ENCODE peak calls at places on chromosomes 2 and 18, in ten cellular contexts. M is Peyer's patch; S is lower lobe of right lung; G is left ventricle myocardium inferior; B is H9; U is colonic mucosa; X is IMR-90; O is thyroid gland; R is CD4-positive, alpha-beta T cell; A is small intestine. I is an unnamed sample.
A peak's percentile ranks its signal among the peaks of the same experiment; 100 is the strongest.

GRCh38 chr18:8933714-8934284 is 168.7 kb upstream of the NDUFV2 start:
- DNase-seq in M (no peak), S (no peak), G (no peak), B (no peak), U (peak; percentile 25), X (peak; percentile 49), O (no peak), R (no peak), A (peak; percentile 20), I (no peak)

GRCh38 chr2:30145826-30146336 is 926 bp upstream of the YPEL5 start:
- DNase-seq in M (no peak), S (no peak), G (no peak), B (no peak), U (no peak), X (no peak), O (no peak), R (no peak), A (no peak), I (no peak)

GRCh38 chr2:23312996-23313606 is 71.9 kb upstream of the KLHL29 start:
- DNase-seq in M (no peak), S (no peak), G (no peak), B (peak; percentile 82), U (no peak), X (no peak), O (no peak), R (no peak), A (no peak), I (no peak)

GRCh38 chr2:201130524-201131186 is 14.7 kb downstream of the CFLAR start:
- DNase-seq in M (no peak), S (no peak), G (no peak), B (no peak), U (no peak), X (peak; percentile 91), O (no peak), R (no peak), A (no peak), I (no peak)

GRCh38 chr2:127175821-127176354 is 44.2 kb downstream of the CYP27C1 start:
- DNase-seq in M (no peak), S (no peak), G (no peak), B (no peak), U (peak; percentile 30), X (peak; percentile 82), O (no peak), R (no peak), A (no peak), I (no peak)

GRCh38 chr2:164717000-164717597 is 95.8 kb upstream of the GRB14 start:
- DNase-seq in M (no peak), S (no peak), G (no peak), B (no peak), U (no peak), X (peak; percentile 35), O (no peak), R (no peak), A (peak; percentile 23), I (no peak)

GRCh38 chr2:191740016-191740419 is 62.1 kb downstream of the NABP1 start:
- DNase-seq in M (no peak), S (no peak), G (no peak), B (no peak), U (no peak), X (no peak), O (no peak), R (peak; percentile 8), A (no peak), I (peak; percentile 33)

GRCh38 chr2:102291221-102292075 is 19.9 kb upstream of the IL1RL1 start:
- DNase-seq in M (no peak), S (peak; percentile 60), G (peak; percentile 25), B (no peak), U (no peak), X (no peak), O (peak; percentile 79), R (no peak), A (no peak), I (no peak)

GRCh38 chr2:170711774-170712652 is 3.1 kb upstream of the SP5 start:
- DNase-seq in M (no peak), S (no peak), G (no peak), B (peak; percentile 86), U (peak; percentile 17), X (no peak), O (no peak), R (no peak), A (peak; percentile 28), I (no peak)

GRCh38 chr2:170712653-170713279 is 2.4 kb upstream of the SP5 start:
- DNase-seq in M (no peak), S (no peak), G (no peak), B (no peak), U (no peak), X (no peak), O (no peak), R (no peak), A (no peak), I (no peak)

GRCh38 chr2:170710609-170710979 is 4.5 kb upstream of the SP5 start:
- DNase-seq in M (no peak), S (no peak), G (no peak), B (no peak), U (no peak), X (no peak), O (no peak), R (no peak), A (no peak), I (no peak)

GRCh38 chr2:170713280-170714155 is 1.6 kb upstream of the SP5 start:
- DNase-seq in M (no peak), S (no peak), G (no peak), B (peak; percentile 50), U (peak; percentile 20), X (no peak), O (no peak), R (no peak), A (peak; percentile 30), I (no peak)

GRCh38 chr2:170711196-170711773 is 3.9 kb upstream of the SP5 start:
- DNase-seq in M (no peak), S (no peak), G (no peak), B (no peak), U (no peak), X (no peak), O (no peak), R (no peak), A (no peak), I (no peak)
- H3K9me3 ChIP-seq in M (no peaks in the 10 kb centered on the region), S (no peaks in the 10 kb centered on the region), G (no peaks in the 10 kb centered on the region), B (no peaks in the 10 kb centered on the region), U (no peaks in the 10 kb centered on the region), X (peaks cover 4% of the 10 kb centered on the region), O (no peaks in the 10 kb centered on the region), R (no peaks in the 10 kb centered on the region), A (no peaks in the 10 kb centered on the region), I (no peaks in the 10 kb centered on the region)

GRCh38 chr18:76234559-76234958 is 260.5 kb downstream of the ZNF516 start:
- DNase-seq in M (no peak), S (no peak), G (no peak), B (no peak), U (no peak), X (no peak), O (no peak), R (no peak), A (no peak), I (no peak)
- H3K9me3 ChIP-seq in M (no peaks in the 10 kb centered on the region), S (no peaks in the 10 kb centered on the region), G (peaks cover 18% of the 10 kb centered on the region), B (no peaks in the 10 kb centered on the region), U (no peaks in the 10 kb centered on the region), X (peaks cover 2% of the 10 kb centered on the region), O (no peaks in the 10 kb centered on the region), R (no peaks in the 10 kb centered on the region), A (no peaks in the 10 kb centered on the region), I (no peaks in the 10 kb centered on the region)

DNA sequence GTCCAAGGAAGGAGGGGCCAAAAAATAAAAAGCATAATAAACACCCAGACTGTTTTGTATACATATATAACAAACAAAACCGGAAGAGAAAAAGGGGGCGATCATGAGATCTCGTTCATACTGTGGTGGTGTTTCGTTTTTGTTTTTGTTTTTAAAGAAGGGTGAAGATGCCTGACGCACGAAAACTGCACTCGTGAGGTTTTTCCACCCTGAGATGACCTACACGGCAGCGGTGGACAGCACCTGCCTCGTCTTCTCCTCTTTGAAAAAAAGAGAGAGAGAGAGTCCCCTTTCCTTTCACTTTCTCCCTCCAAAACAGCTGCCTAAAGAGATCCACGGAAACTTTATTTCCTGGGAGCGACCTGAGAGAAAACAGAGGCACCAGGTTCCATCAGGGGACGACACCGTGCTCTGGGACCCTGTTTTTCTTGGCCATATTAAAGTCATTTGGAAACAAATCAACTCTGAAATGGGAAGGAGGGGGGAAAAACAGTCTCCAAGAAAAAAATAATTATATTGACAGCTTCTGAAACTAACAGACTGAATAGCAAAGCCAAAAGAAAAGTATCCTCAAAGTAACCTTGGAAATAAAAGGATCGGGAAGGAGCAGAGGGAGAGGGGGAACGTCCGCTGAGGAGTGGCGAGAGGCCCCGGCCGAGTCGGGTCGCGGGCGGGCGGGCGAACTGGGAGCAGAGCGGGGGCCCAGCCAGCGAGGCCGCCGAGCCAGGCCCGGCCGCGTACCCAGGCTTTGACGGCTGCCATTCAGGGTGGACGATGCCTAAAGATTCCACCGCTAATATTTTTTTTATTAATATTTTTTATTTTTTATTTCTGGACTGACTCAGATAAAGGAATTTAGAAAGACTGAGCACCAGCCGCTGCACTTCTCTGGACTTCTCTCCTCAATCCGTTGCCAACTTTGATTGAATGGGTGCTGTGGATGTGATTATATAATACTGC is 3.6 kb downstream of the POU3F3 start:
- DNase-seq in M (no peak), S (no peak), G (no peak), B (peak; percentile 51), U (no peak), X (no peak), O (no peak), R (no peak), A (peak; percentile 15), I (no peak)
- H3K9me3 ChIP-seq in M (no peaks in the 10 kb centered on the region), S (no peaks in the 10 kb centered on the region), G (no peaks in the 10 kb centered on the region), B (no peaks in the 10 kb centered on the region), U (no peaks in the 10 kb centered on the region), X (peaks cover 9% of the 10 kb centered on the region), O (no peaks in the 10 kb centered on the region), R (peaks cover 13% of the 10 kb centered on the region), A (no peaks in the 10 kb centered on the region), I (peaks cover 3% of the 10 kb centered on the region)

GRCh38 chr18:78912862-78913261 is 66.8 kb upstream of the SALL3 start:
- DNase-seq in M (no peak), S (no peak), G (no peak), B (peak; percentile 22), U (no peak), X (no peak), O (no peak), R (no peak), A (no peak), I (no peak)

GRCh38 chr18:78914586-78914935 is 65.1 kb upstream of the SALL3 start:
- DNase-seq in M (no peak), S (no peak), G (no peak), B (no peak), U (no peak), X (no peak), O (no peak), R (no peak), A (no peak), I (no peak)

GRCh38 chr18:78915446-78916008 is 64.1 kb upstream of the SALL3 start:
- DNase-seq in M (no peak), S (no peak), G (no peak), B (no peak), U (no peak), X (no peak), O (no peak), R (no peak), A (no peak), I (no peak)

GRCh38 chr18:78913395-78913794 is 66.2 kb upstream of the SALL3 start:
- DNase-seq in M (no peak), S (no peak), G (no peak), B (peak; percentile 7), U (no peak), X (no peak), O (no peak), R (no peak), A (no peak), I (no peak)

DNA sequence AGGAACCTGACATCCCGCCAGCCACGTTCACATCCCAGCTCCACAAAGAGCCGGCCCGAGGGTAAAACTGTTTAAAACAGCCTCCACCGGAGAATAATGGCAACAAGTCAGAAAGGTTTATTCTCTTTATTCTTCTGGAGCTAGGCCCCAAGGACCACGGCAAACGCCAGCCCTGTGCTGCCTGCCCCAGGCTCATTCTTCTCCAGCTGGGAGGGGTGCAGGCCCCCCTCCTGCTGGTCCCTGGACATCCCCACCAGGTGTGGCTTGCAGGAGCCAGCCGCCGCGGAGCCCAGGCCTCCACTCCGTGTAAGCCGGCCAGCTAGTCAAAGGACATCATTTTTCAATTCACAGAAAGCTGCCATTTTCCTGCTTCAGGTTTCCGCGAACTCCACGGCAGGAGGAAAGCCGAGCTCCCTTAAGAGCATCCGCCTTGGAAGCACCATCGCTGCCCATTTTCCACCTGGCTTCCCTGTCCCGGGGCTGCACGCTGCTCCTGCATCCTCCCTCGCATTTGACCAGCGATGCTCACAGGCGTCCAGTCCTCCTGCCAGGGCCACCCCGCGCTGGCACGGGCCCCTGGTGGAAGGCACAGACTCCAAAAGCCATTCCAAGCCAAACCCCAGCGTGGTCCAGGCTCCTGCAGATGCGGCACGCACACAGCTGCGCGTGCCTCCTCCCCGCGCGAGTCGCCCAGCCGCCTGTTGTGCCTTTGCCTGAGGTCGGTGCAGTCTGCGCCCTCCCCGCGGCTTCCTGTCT is 65.6 kb upstream of the SALL3 start:
- DNase-seq in M (no peak), S (no peak), G (no peak), B (no peak), U (no peak), X (no peak), O (no peak), R (no peak), A (no peak), I (no peak)
- H3K9me3 ChIP-seq in M (no peaks in the 10 kb centered on the region), S (no peaks in the 10 kb centered on the region), G (no peaks in the 10 kb centered on the region), B (no peaks in the 10 kb centered on the region), U (no peaks in the 10 kb centered on the region), X (peaks cover 34% of the 10 kb centered on the region), O (no peaks in the 10 kb centered on the region), R (no peaks in the 10 kb centered on the region), A (no peaks in the 10 kb centered on the region), I (no peaks in the 10 kb centered on the region)

I was measured in T-helper 17 cell.